ENCODE peak calls at places on chromosomes 3 and 15, in seven cellular contexts. One of them, this sample, is unnamed.
A peak's percentile ranks its signal among the peaks of the same experiment; 100 is the strongest.

GRCh38 chr3:112709929-112710328 is 69.0 kb upstream of the CCDC80 start:
- DNase-seq in non-pigmented ciliary epithelial cell: no peak
- DNase-seq in NCI-H2081: no peak
- DNase-seq in T follicular helper cell: no peak
- DNase-seq in NCI-H1105: no peak
- DNase-seq in HCEC 1CT: peak; percentile 20
- DNase-seq in B cell: no peak
- DNase-seq in this sample: no peak

GRCh38 chr15:93048759-93049161 is 40.3 kb downstream of the RGMA start:
- DNase-seq in non-pigmented ciliary epithelial cell: no peak
- DNase-seq in NCI-H2081: no peak
- DNase-seq in T follicular helper cell: no peak
- DNase-seq in NCI-H1105: peak; percentile 23
- DNase-seq in HCEC 1CT: no peak
- DNase-seq in B cell: no peak
- DNase-seq in this sample: no peak

GRCh38 chr3:53083949-53084309 is 38.1 kb upstream of the SFMBT1 start:
- DNase-seq in non-pigmented ciliary epithelial cell: no peak
- DNase-seq in NCI-H2081: no peak
- DNase-seq in T follicular helper cell: no peak
- DNase-seq in NCI-H1105: no peak
- DNase-seq in HCEC 1CT: no peak
- DNase-seq in B cell: no peak
- DNase-seq in this sample: no peak

GRCh38 chr15:64426845-64427465 is 33.4 kb upstream of the ZNF609 start:
- DNase-seq in non-pigmented ciliary epithelial cell: no peak
- DNase-seq in NCI-H2081: peak; percentile 8
- DNase-seq in T follicular helper cell: no peak
- DNase-seq in NCI-H1105: peak; percentile 64
- DNase-seq in HCEC 1CT: peak; percentile 35
- DNase-seq in B cell: peak; percentile 9
- DNase-seq in this sample: peak; percentile 50

GRCh38 chr3:193831495-193832455 is 238.8 kb downstream of the OPA1 start:
- DNase-seq in non-pigmented ciliary epithelial cell: no peak
- DNase-seq in NCI-H2081: no peak
- DNase-seq in T follicular helper cell: no peak
- DNase-seq in NCI-H1105: peak; percentile 58
- DNase-seq in HCEC 1CT: no peak
- DNase-seq in B cell: peak; percentile 61
- DNase-seq in this sample: no peak

GRCh38 chr15:78007965-78008886 is 69.3 kb downstream of the TBC1D2B start:
- DNase-seq in non-pigmented ciliary epithelial cell: peak; percentile 27
- DNase-seq in NCI-H2081: no peak
- DNase-seq in T follicular helper cell: no peak
- DNase-seq in NCI-H1105: no peak
- DNase-seq in HCEC 1CT: peak; percentile 81
- DNase-seq in B cell: no peak
- DNase-seq in this sample: peak; percentile 43

GRCh38 chr15:85750319-85750806 is 44.4 kb downstream of the KLHL25 start:
- DNase-seq in non-pigmented ciliary epithelial cell: no peak
- DNase-seq in NCI-H2081: no peak
- DNase-seq in T follicular helper cell: no peak
- DNase-seq in NCI-H1105: no peak
- DNase-seq in HCEC 1CT: no peak
- DNase-seq in B cell: no peak
- DNase-seq in this sample: no peak

GRCh38 chr15:59570364-59570763 is 41.2 kb upstream of the GCNT3 start:
- DNase-seq in non-pigmented ciliary epithelial cell: no peak
- DNase-seq in NCI-H2081: no peak
- DNase-seq in T follicular helper cell: no peak
- DNase-seq in NCI-H1105: no peak
- DNase-seq in HCEC 1CT: no peak
- DNase-seq in B cell: no peak
- DNase-seq in this sample: no peak

GRCh38 chr15:69873807-69874206 is 223.9 kb downstream of the TLE3 start:
- DNase-seq in non-pigmented ciliary epithelial cell: no peak
- DNase-seq in NCI-H2081: no peak
- DNase-seq in T follicular helper cell: no peak
- DNase-seq in NCI-H1105: no peak
- DNase-seq in HCEC 1CT: no peak
- DNase-seq in B cell: no peak
- DNase-seq in this sample: no peak

GRCh38 chr15:63560741-63561448 is 36.3 kb upstream of the FBXL22 start:
- DNase-seq in non-pigmented ciliary epithelial cell: no peak
- DNase-seq in NCI-H2081: peak; percentile 7
- DNase-seq in T follicular helper cell: no peak
- DNase-seq in NCI-H1105: no peak
- DNase-seq in HCEC 1CT: no peak
- DNase-seq in B cell: no peak
- DNase-seq in this sample: no peak

This sample was measured in SJCRH30.